ENCODE peak calls at places on chromosomes 1 and 21, in seven cellular contexts. Y is heart left ventricle, O is hepatocyte, F is upper lobe of right lung, V is AG04449, N is adipocyte, W is astrocyte of the cerebellum. U is an unnamed sample.

GRCh38 chr1:26959722-26960624 is at the start of gene KDF1:
- DNase-seq in O (peak), V (no peak), Y (peak), F (peak), N (no peak), W (no peak), U (no peak)

GRCh38 chr1:62676606-62677356 is 11.4 kb downstream of the DOCK7 start:
- DNase-seq in Y (no peak), N (peak), W (no peak), F (no peak), O (no peak), V (peak), U (peak)

GRCh38 chr1:115306146-115306545 is 31.9 kb downstream of the NGF start:
- DNase-seq in Y (no peak), N (peak), W (no peak), O (no peak), F (no peak), V (no peak), U (no peak)

GRCh38 chr1:195637474-195637873 is 970.8 kb downstream of the KCNT2 start:
- DNase-seq in Y (no peak), O (no peak), N (peak), F (no peak), V (no peak), W (no peak), U (no peak)

GRCh38 chr1:26882696-26883095 is 7.4 kb downstream of the GPN2 start:
- DNase-seq in W (no peak), V (no peak), F (no peak), N (no peak), O (no peak), Y (no peak), U (no peak)

GRCh38 chr1:31241321-31241720 is 1.6 kb upstream of the NKAIN1 start:
- DNase-seq in O (no peak), W (no peak), N (no peak), Y (no peak), F (peak), V (no peak), U (no peak)

GRCh38 chr1:16612332-16613172 is 812 bp downstream of the NBPF1 start:
- DNase-seq in V (peak), Y (peak), N (peak), O (peak), F (peak), W (peak), U (peak)

GRCh38 chr1:63813829-63814277 is 40.0 kb downstream of the ROR1 start:
- DNase-seq in N (peak), W (peak), O (no peak), V (no peak), Y (no peak), F (no peak), U (peak)

GRCh38 chr1:46180082-46180616 is 3.9 kb upstream of the P3R3URF start:
- DNase-seq in Y (peak), N (no peak), F (peak), O (peak), W (no peak), V (no peak), U (no peak)

GRCh38 chr1:208834346-208835081 is 590.3 kb upstream of the PLXNA2 start:
- DNase-seq in W (no peak), Y (no peak), O (no peak), F (no peak), N (peak), V (no peak), U (peak)

GRCh38 chr1:47432071-47433036 is 5.5 kb upstream of the FOXD2 start:
- DNase-seq in N (peak), Y (peak), F (peak), W (peak), V (no peak), O (peak), U (peak)

GRCh38 chr1:211639500-211640361 is 35.7 kb downstream of the NEK2 start:
- DNase-seq in O (peak), N (peak), F (peak), Y (no peak), W (peak), V (peak), U (peak)

GRCh38 chr1:153929981-153930948 is 7.5 kb upstream of the GATAD2B start:
- DNase-seq in W (no peak), F (peak), O (no peak), V (no peak), Y (no peak), N (no peak), U (no peak)

GRCh38 chr1:211901945-211902344 is 71.4 kb upstream of the LPGAT1 start:
- DNase-seq in O (no peak), V (no peak), F (no peak), N (no peak), W (no peak), Y (no peak), U (no peak)

GRCh38 chr1:19463204-19463803 is 22.0 kb downstream of the CAPZB start:
- DNase-seq in V (no peak), N (no peak), F (no peak), Y (no peak), O (no peak), W (no peak), U (no peak)

GRCh38 chr1:4778056-4778455 is 123.6 kb downstream of the AJAP1 start:
- DNase-seq in F (no peak), Y (peak), N (no peak), V (no peak), O (peak), W (no peak), U (no peak)

GRCh38 chr21:42145569-42146250 is 73.2 kb upstream of the ABCG1 start:
- DNase-seq in N (peak), W (peak), Y (peak), V (no peak), F (peak), O (peak), U (peak)

GRCh38 chr1:1760715-1761114 is 17.6 kb downstream of the NADK start:
- DNase-seq in W (no peak), N (no peak), F (no peak), V (no peak), O (no peak), Y (no peak), U (no peak)

GRCh38 chr1:145720556-145720877 is 1.2 kb downstream of the CD160 start:
- DNase-seq in Y (no peak), N (peak), F (no peak), W (no peak), O (peak), V (peak), U (peak)

GRCh38 chr1:69737527-69738176 is 169.9 kb downstream of the LRRC7 start:
- DNase-seq in Y (no peak), N (peak), W (peak), O (peak), V (peak), F (no peak), U (peak)

GRCh38 chr1:12594966-12595838 is 22.8 kb downstream of the DHRS3 start:
- DNase-seq in W (no peak), V (no peak), O (peak), N (peak), F (peak), Y (peak), U (peak)

GRCh38 chr1:174788981-174789380 is 210.8 kb upstream of the CACYBP start:
- DNase-seq in W (peak), V (peak), F (no peak), N (peak), O (no peak), Y (no peak), U (peak)

GRCh38 chr1:4121834-4122512 is 221.9 kb upstream of the C1orf174 start:
- DNase-seq in O (no peak), W (no peak), V (no peak), F (no peak), Y (no peak), N (no peak), U (no peak)

GRCh38 chr1:102186541-102186940 is 189.8 kb upstream of the OLFM3 start:
- DNase-seq in V (no peak), Y (no peak), F (no peak), O (no peak), W (no peak), N (peak), U (no peak)

GRCh38 chr1:241531195-241532172 is 694 bp upstream of the KMO start:
- DNase-seq in N (peak), Y (no peak), F (no peak), O (peak), W (peak), V (peak), U (peak)

GRCh38 chr1:241532864-241533263 is 686 bp downstream of the KMO start:
- DNase-seq in W (no peak), N (no peak), F (no peak), V (no peak), O (peak), Y (no peak), U (no peak)

GRCh38 chr1:241532173-241532553 is at the start of gene KMO:
- DNase-seq in V (no peak), F (no peak), W (no peak), N (no peak), O (peak), Y (no peak), U (no peak)

GRCh38 chr1:241536383-241536782 is 4.2 kb downstream of the KMO start:
- DNase-seq in Y (no peak), W (no peak), F (no peak), V (no peak), O (no peak), N (peak), U (no peak)

DNA sequence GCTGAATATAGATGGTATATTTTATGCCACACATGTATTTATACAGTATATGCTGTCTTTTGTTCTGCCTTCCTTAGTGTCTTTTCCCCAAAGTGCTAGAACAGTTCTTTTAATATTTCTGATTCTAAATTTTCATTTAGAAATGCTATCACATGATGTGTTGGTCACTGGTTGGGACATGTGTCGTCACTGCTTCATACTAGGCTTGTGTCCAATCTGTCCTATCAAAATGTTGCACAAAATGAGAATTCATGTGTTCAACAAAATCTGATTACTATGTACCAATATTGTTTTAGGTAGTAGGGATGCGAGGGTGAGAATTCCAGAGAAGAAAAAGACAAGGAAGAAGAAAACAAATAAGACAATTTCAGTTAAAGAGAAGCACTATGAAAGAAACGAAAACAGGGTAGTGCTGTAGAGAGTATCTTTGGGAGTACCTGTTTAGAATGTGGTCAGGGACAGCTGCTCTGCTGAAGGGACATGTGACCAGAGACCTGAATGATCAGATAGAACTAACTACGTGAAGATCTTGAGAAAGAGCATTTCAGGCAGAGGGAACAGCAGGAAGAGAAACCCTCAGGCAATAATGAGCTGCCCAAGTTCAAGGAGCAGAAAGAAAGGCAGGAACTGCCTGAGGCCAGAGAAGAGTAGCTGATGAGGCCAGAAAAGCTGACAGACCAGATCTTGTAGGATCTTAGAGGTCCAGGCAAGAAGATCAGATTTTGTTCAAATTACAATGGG is 1.4 kb downstream of the KMO start:
- DNase-seq in O (no peak), W (no peak), F (no peak), Y (no peak), N (peak), V (no peak), U (no peak)
- H3K4me3 ChIP-seq in O (no peak), W (no peak), F (peak), Y (peak), N (no peak), V (no peak), U (no peak)

GRCh38 chr21:39452207-39452964 is 616 bp downstream of the SH3BGR start:
- DNase-seq in O (no peak), V (no peak), W (no peak), Y (no peak), N (peak), F (no peak), U (peak)
- H3K4me3 ChIP-seq in O (no peak), V (no peak), W (no peak), Y (peak), N (peak), F (peak), U (peak)

DNA sequence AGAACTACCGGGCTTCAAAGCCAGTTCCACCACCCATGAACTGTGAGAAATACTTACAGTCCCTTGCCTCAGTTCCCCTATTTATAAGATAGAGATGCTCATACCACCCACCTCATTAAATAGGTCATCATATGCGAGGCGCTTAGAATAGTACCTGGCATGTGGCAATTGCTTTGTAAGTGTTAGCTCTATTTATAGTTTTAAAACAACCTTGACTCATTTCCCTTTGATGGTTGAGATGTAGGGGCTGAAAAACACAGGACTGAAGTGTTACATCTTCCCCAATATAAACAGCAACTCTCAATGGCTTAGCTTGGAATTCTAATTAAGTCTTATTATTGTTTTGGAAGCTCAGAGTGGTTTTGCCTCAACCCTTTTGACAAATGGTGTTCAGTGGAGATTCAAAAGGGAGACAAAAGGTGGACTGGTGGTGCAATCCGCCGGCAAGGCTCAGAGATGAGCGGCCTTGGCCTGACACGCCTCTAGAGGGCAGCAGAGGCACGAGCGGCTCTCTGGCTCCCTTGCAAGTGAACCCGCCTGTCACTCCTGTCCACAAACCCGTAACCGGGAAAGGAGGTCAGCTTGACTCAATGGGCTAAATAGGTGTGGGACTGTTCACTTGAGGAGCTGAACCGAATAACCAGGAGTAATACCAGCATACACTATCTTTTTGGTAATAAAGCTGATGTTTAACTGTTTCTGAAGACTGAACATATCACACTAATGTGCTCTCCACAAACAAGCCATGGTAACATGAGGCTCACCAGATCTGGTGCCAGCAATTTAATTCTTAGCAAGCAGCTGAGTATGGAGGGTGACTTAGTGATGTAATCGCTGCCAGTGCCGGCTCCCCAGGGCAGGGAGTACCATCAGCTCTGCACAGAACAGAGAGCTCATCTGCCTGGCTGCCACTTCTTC is 19.5 kb upstream of the SMYD2 start:
- DNase-seq in W (peak), V (peak), F (peak), N (peak), Y (peak), O (peak), U (peak)
- H3K4me3 ChIP-seq in W (no peak), V (peak), F (no peak), N (peak), Y (no peak), O (no peak), U (peak)

GRCh38 chr1:198638441-198638840 is 399 bp upstream of the PTPRC start:
- DNase-seq in N (no peak), O (no peak), V (no peak), W (no peak), Y (no peak), F (no peak), U (no peak)
- H3K4me3 ChIP-seq in N (no peak), O (no peak), V (no peak), W (no peak), Y (peak), F (peak), U (no peak)

U was measured in AG10803.